ENCODE peak calls at places on chromosome 22, in four cellular contexts. One of them, this sample, is unnamed.

GRCh38 chr22:21803859-21804258 is 63.6 kb downstream of the MAPK1 start:
- DNase-seq in SK-N-SH: no peak
- DNase-seq in GM12878: no peak
- DNase-seq in HepG2: no peak
- DNase-seq in this sample: no peak

GRCh38 chr22:30211124-30211820 is 35.3 kb downstream of the LIF start:
- DNase-seq in SK-N-SH: peak
- DNase-seq in GM12878: no peak
- DNase-seq in HepG2: no peak
- DNase-seq in this sample: no peak

GRCh38 chr22:32622004-32622761 is 147.6 kb downstream of the FBXO7 start:
- DNase-seq in SK-N-SH: no peak
- DNase-seq in GM12878: no peak
- DNase-seq in HepG2: peak
- DNase-seq in this sample: no peak

GRCh38 chr22:42950281-42950680 is 64.7 kb downstream of the PACSIN2 start:
- DNase-seq in SK-N-SH: no peak
- DNase-seq in GM12878: no peak
- DNase-seq in HepG2: no peak
- DNase-seq in this sample: no peak

GRCh38 chr22:43168416-43169309 is 17.3 kb downstream of the TSPO start:
- DNase-seq in SK-N-SH: no peak
- DNase-seq in GM12878: no peak
- DNase-seq in HepG2: no peak
- DNase-seq in this sample: no peak

GRCh38 chr22:32518848-32519247 is 44.2 kb downstream of the FBXO7 start:
- DNase-seq in SK-N-SH: no peak
- DNase-seq in GM12878: no peak
- DNase-seq in HepG2: no peak
- DNase-seq in this sample: peak

GRCh38 chr22:40329466-40329865 is 16.8 kb upstream of the ADSL start:
- DNase-seq in SK-N-SH: no peak
- DNase-seq in GM12878: no peak
- DNase-seq in HepG2: no peak
- DNase-seq in this sample: no peak

GRCh38 chr22:17931400-17931825 is 92.9 kb downstream of the MICAL3 start:
- DNase-seq in SK-N-SH: peak
- DNase-seq in GM12878: no peak
- DNase-seq in HepG2: no peak
- DNase-seq in this sample: no peak

GRCh38 chr22:35457729-35458546 is 58.0 kb downstream of the MCM5 start:
- DNase-seq in SK-N-SH: no peak
- DNase-seq in GM12878: no peak
- DNase-seq in HepG2: no peak
- DNase-seq in this sample: no peak

GRCh38 chr22:39932918-39933649 is 27.1 kb upstream of the TMA7B start:
- DNase-seq in SK-N-SH: no peak
- DNase-seq in GM12878: no peak
- DNase-seq in HepG2: peak
- DNase-seq in this sample: peak

GRCh38 chr22:25987948-25988347 is 181.3 kb upstream of the SEZ6L start:
- DNase-seq in SK-N-SH: peak
- DNase-seq in GM12878: no peak
- DNase-seq in HepG2: no peak
- DNase-seq in this sample: no peak

GRCh38 chr22:38347944-38348750 is 30.9 kb upstream of the CSNK1E start:
- DNase-seq in SK-N-SH: no peak
- DNase-seq in GM12878: no peak
- DNase-seq in HepG2: no peak
- DNase-seq in this sample: no peak

GRCh38 chr22:42895087-42895486 is 38.0 kb upstream of the ARFGAP3 start:
- DNase-seq in SK-N-SH: no peak
- DNase-seq in GM12878: peak
- DNase-seq in HepG2: no peak
- DNase-seq in this sample: no peak

GRCh38 chr22:39144101-39144815 is 8.2 kb downstream of the CBX7 start:
- DNase-seq in SK-N-SH: no peak
- DNase-seq in GM12878: peak
- DNase-seq in HepG2: no peak
- DNase-seq in this sample: no peak

GRCh38 chr22:30795118-30795517 is 100.4 kb downstream of the OSBP2 start:
- DNase-seq in SK-N-SH: no peak
- DNase-seq in GM12878: no peak
- DNase-seq in HepG2: no peak
- DNase-seq in this sample: no peak

GRCh38 chr22:48305726-48306235 is 1521.9 kb downstream of the BRD1 start:
- DNase-seq in SK-N-SH: no peak
- DNase-seq in GM12878: no peak
- DNase-seq in HepG2: no peak
- DNase-seq in this sample: no peak

GRCh38 chr22:27718186-27719032 is 83.1 kb downstream of the MN1 start:
- DNase-seq in SK-N-SH: peak
- DNase-seq in GM12878: no peak
- DNase-seq in HepG2: peak
- DNase-seq in this sample: peak

GRCh38 chr22:41908409-41909289 is 6.2 kb downstream of the SHISA8 start:
- DNase-seq in SK-N-SH: peak
- DNase-seq in GM12878: no peak
- DNase-seq in HepG2: no peak
- DNase-seq in this sample: no peak

GRCh38 chr22:30017375-30017774 is 62.9 kb upstream of the HORMAD2 start:
- DNase-seq in SK-N-SH: no peak
- DNase-seq in GM12878: no peak
- DNase-seq in HepG2: no peak
- DNase-seq in this sample: no peak

GRCh38 chr22:23789638-23790037 is 2.9 kb downstream of the SMARCB1 start:
- DNase-seq in SK-N-SH: peak
- DNase-seq in GM12878: no peak
- DNase-seq in HepG2: peak
- DNase-seq in this sample: no peak
- TF ChIP-seq RAD21 in SK-N-SH: peak
- TF ChIP-seq RAD21 in GM12878: no peak
- TF ChIP-seq RAD21 in HepG2: peak
- TF ChIP-seq RAD21 in this sample: no peak

GRCh38 chr22:44935724-44936123 is 74.1 kb downstream of the PHF21B start:
- DNase-seq in SK-N-SH: no peak
- DNase-seq in GM12878: no peak
- DNase-seq in HepG2: no peak
- DNase-seq in this sample: no peak
- TF ChIP-seq PBX3 in SK-N-SH: no peak
- TF ChIP-seq PBX3 in GM12878: no peak
- TF ChIP-seq PBX3 in HepG2: no peak
- TF ChIP-seq PBX3 in this sample: no peak

DNA sequence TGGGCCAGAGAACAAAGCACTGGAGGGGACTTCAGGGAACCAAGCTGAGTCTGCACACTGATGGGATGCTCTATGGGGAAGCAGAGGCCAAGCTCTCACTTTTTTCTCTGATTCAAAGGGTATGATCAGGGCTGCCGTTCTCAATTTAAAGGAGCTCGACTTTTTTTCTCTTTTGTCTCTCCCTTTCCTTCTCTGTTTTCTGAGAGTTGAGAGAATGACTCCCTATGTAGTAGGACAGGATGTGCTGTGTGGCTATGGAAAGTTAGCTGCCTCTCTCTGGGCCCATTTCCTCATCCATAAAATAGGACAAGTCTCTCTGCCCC is 7.9 kb downstream of the ADORA2A start:
- DNase-seq in SK-N-SH: no peak
- DNase-seq in GM12878: no peak
- DNase-seq in HepG2: no peak
- DNase-seq in this sample: no peak
- TF ChIP-seq RAD21 in SK-N-SH: no peak
- TF ChIP-seq RAD21 in GM12878: no peak
- TF ChIP-seq RAD21 in HepG2: no peak
- TF ChIP-seq RAD21 in this sample: no peak

GRCh38 chr22:19997561-19998231 is 18.9 kb downstream of the ARVCF start:
- DNase-seq in SK-N-SH: no peak
- DNase-seq in GM12878: no peak
- DNase-seq in HepG2: no peak
- DNase-seq in this sample: no peak

GRCh38 chr22:19998991-19999820 is 17.4 kb downstream of the ARVCF start:
- DNase-seq in SK-N-SH: peak
- DNase-seq in GM12878: no peak
- DNase-seq in HepG2: no peak
- DNase-seq in this sample: no peak

GRCh38 chr22:20000246-20001081 is 16.2 kb downstream of the ARVCF start:
- DNase-seq in SK-N-SH: peak
- DNase-seq in GM12878: no peak
- DNase-seq in HepG2: peak
- DNase-seq in this sample: no peak

GRCh38 chr22:19996694-19997384 is 19.8 kb downstream of the ARVCF start:
- DNase-seq in SK-N-SH: peak
- DNase-seq in GM12878: no peak
- DNase-seq in HepG2: no peak
- DNase-seq in this sample: no peak

GRCh38 chr22:19998232-19998951 is 18.2 kb downstream of the ARVCF start:
- DNase-seq in SK-N-SH: peak
- DNase-seq in GM12878: no peak
- DNase-seq in HepG2: no peak
- DNase-seq in this sample: no peak
- TF ChIP-seq PBX3 in SK-N-SH: no peak
- TF ChIP-seq PBX3 in GM12878: no peak
- TF ChIP-seq PBX3 in HepG2: no peak
- TF ChIP-seq PBX3 in this sample: no peak

DNA sequence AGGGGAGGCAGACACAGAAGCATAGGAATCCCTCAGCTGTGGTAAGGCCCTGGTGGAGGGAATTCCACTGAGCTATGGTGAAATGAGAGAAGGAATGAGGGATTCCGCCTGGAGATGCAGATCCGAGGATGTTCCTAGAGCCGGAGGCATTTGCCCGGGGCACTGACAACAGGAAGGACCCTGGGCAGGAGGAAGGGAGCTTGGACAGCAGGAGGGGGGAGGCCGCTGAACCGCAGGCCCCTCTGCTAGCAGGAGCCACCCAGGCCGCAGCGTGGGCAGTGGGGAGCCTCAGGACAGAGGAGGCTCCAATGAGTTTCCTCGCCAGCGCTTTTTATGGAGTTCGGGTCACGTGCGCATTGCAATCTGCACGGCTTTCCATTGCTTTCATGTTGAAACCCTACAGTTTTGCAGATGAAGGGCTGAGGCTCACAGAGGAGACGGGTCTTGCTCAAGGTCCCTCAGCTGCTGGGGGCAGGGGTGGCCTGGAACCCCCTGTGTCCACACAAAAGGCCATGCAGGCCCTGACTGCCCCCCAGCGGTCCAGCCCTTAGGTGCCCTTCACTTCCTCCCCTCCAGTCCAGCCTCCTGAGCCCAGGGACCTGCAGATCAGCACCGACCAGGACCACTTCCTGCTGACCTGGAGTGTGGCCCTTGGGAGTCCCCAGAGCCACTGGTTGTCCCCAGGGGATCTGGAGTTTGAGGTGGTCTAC is 15.6 kb downstream of the CSF2RB start:
- DNase-seq in SK-N-SH: no peak
- DNase-seq in GM12878: no peak
- DNase-seq in HepG2: no peak
- DNase-seq in this sample: no peak
- TF ChIP-seq RAD21 in SK-N-SH: no peak
- TF ChIP-seq RAD21 in GM12878: no peak
- TF ChIP-seq RAD21 in HepG2: no peak
- TF ChIP-seq RAD21 in this sample: no peak

GRCh38 chr22:49737101-49737551 is 90.5 kb downstream of the BRD1 start:
- DNase-seq in SK-N-SH: no peak
- DNase-seq in GM12878: no peak
- DNase-seq in HepG2: no peak
- DNase-seq in this sample: no peak

GRCh38 chr22:49734882-49735281 is 92.8 kb downstream of the BRD1 start:
- DNase-seq in SK-N-SH: peak
- DNase-seq in GM12878: no peak
- DNase-seq in HepG2: no peak
- DNase-seq in this sample: no peak

GRCh38 chr22:49735411-49736311 is 92.0 kb downstream of the BRD1 start:
- DNase-seq in SK-N-SH: peak
- DNase-seq in GM12878: no peak
- DNase-seq in HepG2: no peak
- DNase-seq in this sample: no peak

GRCh38 chr22:49738006-49738405 is 89.7 kb downstream of the BRD1 start:
- DNase-seq in SK-N-SH: no peak
- DNase-seq in GM12878: no peak
- DNase-seq in HepG2: no peak
- DNase-seq in this sample: no peak

GRCh38 chr22:49736538-49736937 is 91.1 kb downstream of the BRD1 start:
- DNase-seq in SK-N-SH: peak
- DNase-seq in GM12878: no peak
- DNase-seq in HepG2: no peak
- DNase-seq in this sample: no peak
- TF ChIP-seq PBX3 in SK-N-SH: no peak
- TF ChIP-seq PBX3 in GM12878: no peak
- TF ChIP-seq PBX3 in HepG2: no peak
- TF ChIP-seq PBX3 in this sample: no peak

GRCh38 chr22:45261407-45262088 is 20.9 kb upstream of the KIAA0930 start:
- DNase-seq in SK-N-SH: no peak
- DNase-seq in GM12878: no peak
- DNase-seq in HepG2: no peak
- DNase-seq in this sample: no peak
- TF ChIP-seq RAD21 in SK-N-SH: no peak
- TF ChIP-seq RAD21 in GM12878: no peak
- TF ChIP-seq RAD21 in HepG2: no peak
- TF ChIP-seq RAD21 in this sample: no peak

GRCh38 chr22:19466848-19467752 is 11.9 kb downstream of the UFD1 start:
- DNase-seq in SK-N-SH: no peak
- DNase-seq in GM12878: no peak
- DNase-seq in HepG2: no peak
- DNase-seq in this sample: no peak

GRCh38 chr22:19467912-19468311 is 11.1 kb downstream of the UFD1 start:
- DNase-seq in SK-N-SH: no peak
- DNase-seq in GM12878: no peak
- DNase-seq in HepG2: no peak
- DNase-seq in this sample: no peak

GRCh38 chr22:19464975-19465374 is 14.0 kb downstream of the UFD1 start:
- DNase-seq in SK-N-SH: no peak
- DNase-seq in GM12878: no peak
- DNase-seq in HepG2: no peak
- DNase-seq in this sample: no peak

GRCh38 chr22:19464546-19464945 is 14.4 kb downstream of the UFD1 start:
- DNase-seq in SK-N-SH: no peak
- DNase-seq in GM12878: no peak
- DNase-seq in HepG2: no peak
- DNase-seq in this sample: no peak

DNA sequence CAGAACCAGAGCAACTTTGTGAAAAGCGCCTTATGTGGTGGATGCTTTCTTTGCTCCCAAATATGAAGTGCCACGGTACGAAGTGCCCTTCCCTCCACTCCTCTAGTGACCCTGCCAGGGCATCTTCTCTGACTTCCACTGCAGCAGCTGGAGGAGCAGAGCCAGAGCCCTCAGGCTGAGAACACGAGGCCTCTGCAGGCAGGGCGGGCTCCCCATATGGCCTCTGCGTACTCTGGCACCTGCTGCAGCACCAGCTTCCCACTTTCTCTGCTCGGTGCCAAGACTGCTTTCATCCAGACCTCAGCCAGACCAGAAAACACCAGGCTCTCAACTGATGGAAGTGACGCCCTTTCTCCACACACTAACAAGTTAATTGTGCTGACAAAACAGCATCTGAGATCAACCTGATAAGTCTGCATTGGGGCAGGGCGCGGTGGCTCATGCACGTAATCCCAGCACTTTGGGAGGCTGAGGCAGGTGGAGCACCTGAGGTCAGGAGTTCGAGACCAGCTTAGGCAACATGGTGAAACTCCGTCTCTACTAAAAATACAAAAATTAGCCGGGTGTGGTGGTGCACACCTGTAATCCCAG is 12.8 kb downstream of the UFD1 start:
- DNase-seq in SK-N-SH: no peak
- DNase-seq in GM12878: no peak
- DNase-seq in HepG2: no peak
- DNase-seq in this sample: no peak
- TF ChIP-seq PBX3 in SK-N-SH: no peak
- TF ChIP-seq PBX3 in GM12878: no peak
- TF ChIP-seq PBX3 in HepG2: no peak
- TF ChIP-seq PBX3 in this sample: no peak

This sample was measured in A549.